ENCODE peak calls at places on chromosomes 4 and X, in four cellular contexts. One of them, this sample, is unnamed.

GRCh38 chr4:38656111-38656510 is 7.9 kb upstream of the KLF3 start:
- DNase-seq in sigmoid colon: no peak
- DNase-seq in fibroblast of lung: no peak
- DNase-seq in GM12864: no peak
- DNase-seq in this sample: no peak

GRCh38 chr4:51842167-51842553 is 793 bp upstream of the DCUN1D4 start:
- DNase-seq in GM12864: no peak
- DNase-seq in sigmoid colon: peak
- DNase-seq in fibroblast of lung: peak
- DNase-seq in this sample: no peak

GRCh38 chr4:10584042-10584441 is 100.5 kb downstream of the CLNK start:
- DNase-seq in fibroblast of lung: peak
- DNase-seq in GM12864: peak
- DNase-seq in sigmoid colon: no peak
- DNase-seq in this sample: no peak

GRCh38 chr4:104752337-104752736 is 257.6 kb upstream of the CXXC4 start:
- DNase-seq in fibroblast of lung: peak
- DNase-seq in sigmoid colon: no peak
- DNase-seq in GM12864: peak
- DNase-seq in this sample: no peak

GRCh38 chr4:6308890-6309643 is 39.4 kb downstream of the WFS1 start:
- DNase-seq in GM12864: no peak
- DNase-seq in fibroblast of lung: no peak
- DNase-seq in sigmoid colon: no peak
- DNase-seq in this sample: peak

GRCh38 chr4:72857787-72858186 is 211.7 kb downstream of the COX18 start:
- DNase-seq in fibroblast of lung: no peak
- DNase-seq in GM12864: no peak
- DNase-seq in sigmoid colon: no peak
- DNase-seq in this sample: no peak

GRCh38 chr4:48137766-48138349 is 3.8 kb upstream of the TXK start:
- DNase-seq in sigmoid colon: no peak
- DNase-seq in GM12864: no peak
- DNase-seq in fibroblast of lung: no peak
- DNase-seq in this sample: no peak

GRCh38 chr4:123064390-123064789 is 142.0 kb upstream of the NUDT6 start:
- DNase-seq in GM12864: no peak
- DNase-seq in sigmoid colon: no peak
- DNase-seq in fibroblast of lung: no peak
- DNase-seq in this sample: no peak

DNA sequence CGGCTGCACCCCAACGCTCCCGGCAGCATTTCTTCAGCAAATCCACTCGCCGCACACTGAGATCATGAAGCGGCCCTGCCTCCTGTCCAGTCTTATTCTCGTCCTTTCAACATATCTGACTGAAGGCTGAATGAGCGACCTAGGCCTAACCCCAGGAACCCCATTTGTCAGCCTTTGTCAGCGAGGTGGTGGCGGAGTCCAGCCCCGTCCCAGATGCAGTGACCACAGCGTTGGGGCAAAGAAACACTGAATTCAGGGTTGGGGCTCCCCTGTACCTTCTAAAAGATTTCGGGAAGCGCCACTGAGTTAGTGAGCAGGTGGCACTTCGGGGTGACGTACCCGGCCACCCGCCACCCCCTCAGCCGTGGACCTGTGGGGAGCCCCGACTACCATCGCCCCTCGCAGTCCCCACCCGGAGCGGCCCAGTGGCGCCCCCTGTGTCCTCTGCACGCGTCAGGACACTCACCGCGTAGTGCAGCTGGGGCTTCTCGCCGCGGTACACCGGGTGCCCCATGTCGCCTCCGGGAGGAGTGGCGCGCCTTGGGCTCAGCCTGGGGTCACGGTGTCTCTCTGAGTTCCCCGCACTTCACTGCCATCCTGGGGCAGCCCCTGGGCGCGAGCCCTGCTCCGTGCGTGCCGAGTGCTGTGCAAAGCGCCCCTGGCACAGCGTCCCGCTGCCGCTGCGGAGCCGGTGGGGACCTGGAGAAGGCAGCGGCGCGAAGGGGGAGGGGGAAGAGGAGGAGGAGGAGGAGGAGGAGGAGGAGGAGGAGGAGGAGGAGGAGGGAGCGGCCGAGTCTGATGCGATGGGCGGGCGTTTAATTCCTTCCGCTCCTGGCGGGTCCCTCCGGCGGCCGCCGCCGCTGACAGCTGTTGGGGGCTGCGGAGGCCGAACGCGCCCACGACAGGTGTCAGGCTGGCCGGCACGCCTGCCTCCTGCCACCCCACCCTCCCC is 134.1 kb downstream of the AMELX start:
- DNase-seq in fibroblast of lung: peak
- DNase-seq in sigmoid colon: peak
- DNase-seq in GM12864: no peak
- DNase-seq in this sample: peak
- TF ChIP-seq CTCF in fibroblast of lung: peak
- TF ChIP-seq CTCF in sigmoid colon: peak
- TF ChIP-seq CTCF in GM12864: no peak
- TF ChIP-seq CTCF in this sample: no peak

DNA sequence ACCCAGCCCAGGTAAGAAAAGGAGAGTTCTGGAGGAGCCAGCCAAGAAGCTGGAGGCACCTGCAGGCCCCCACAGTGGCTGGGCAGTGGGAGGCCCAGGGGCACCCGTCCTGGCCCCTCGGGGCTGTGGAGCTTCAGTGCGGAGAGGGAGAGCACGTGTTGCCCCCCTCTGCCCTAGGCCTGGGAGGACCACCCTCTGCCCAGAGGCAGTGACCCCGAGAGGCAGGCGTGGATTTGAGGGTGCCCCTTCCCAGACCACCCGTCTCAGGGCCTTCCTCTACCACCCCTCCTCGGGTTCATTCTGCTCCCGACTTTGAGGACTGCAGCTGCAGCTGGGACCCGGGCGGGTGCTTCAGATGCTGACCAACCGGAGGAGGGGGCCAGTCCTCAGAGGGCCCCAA is 12.1 kb upstream of the HGFAC start:
- DNase-seq in GM12864: no peak
- DNase-seq in fibroblast of lung: no peak
- DNase-seq in sigmoid colon: no peak
- DNase-seq in this sample: no peak
- TF ChIP-seq CTCF in GM12864: no peak
- TF ChIP-seq CTCF in fibroblast of lung: no peak
- TF ChIP-seq CTCF in sigmoid colon: no peak
- TF ChIP-seq CTCF in this sample: no peak

DNA sequence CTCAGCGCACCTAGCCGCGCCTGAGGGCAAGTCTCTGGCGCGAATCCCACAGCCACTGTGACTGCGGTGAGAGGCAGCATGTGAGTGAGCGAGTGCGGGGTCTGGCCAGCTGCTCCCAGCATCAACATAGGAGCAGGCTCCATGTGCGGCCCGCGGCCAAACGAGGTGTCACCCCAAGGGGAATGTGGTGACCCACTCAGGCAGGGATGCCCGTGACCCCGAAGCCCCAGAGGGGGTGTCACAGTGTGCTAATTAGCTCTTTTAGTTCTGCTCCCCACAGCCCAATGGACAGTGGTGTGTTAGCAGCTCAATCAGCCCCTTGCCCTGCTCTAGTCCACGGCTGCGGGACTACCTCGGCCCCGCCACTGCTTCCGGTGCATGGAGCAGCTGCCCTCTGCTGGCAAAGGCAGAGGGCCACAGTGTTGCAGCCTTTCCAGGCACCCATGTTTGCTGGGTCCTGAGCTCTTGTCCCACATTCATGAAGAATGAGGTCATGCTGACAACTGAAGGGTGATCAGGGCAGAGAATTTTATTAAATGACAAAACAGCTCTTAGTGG is 61.4 kb downstream of the AGA start:
- DNase-seq in sigmoid colon: no peak
- DNase-seq in GM12864: no peak
- DNase-seq in fibroblast of lung: no peak
- DNase-seq in this sample: no peak
- TF ChIP-seq CTCF in sigmoid colon: no peak
- TF ChIP-seq CTCF in GM12864: peak
- TF ChIP-seq CTCF in fibroblast of lung: no peak
- TF ChIP-seq CTCF in this sample: no peak

DNA sequence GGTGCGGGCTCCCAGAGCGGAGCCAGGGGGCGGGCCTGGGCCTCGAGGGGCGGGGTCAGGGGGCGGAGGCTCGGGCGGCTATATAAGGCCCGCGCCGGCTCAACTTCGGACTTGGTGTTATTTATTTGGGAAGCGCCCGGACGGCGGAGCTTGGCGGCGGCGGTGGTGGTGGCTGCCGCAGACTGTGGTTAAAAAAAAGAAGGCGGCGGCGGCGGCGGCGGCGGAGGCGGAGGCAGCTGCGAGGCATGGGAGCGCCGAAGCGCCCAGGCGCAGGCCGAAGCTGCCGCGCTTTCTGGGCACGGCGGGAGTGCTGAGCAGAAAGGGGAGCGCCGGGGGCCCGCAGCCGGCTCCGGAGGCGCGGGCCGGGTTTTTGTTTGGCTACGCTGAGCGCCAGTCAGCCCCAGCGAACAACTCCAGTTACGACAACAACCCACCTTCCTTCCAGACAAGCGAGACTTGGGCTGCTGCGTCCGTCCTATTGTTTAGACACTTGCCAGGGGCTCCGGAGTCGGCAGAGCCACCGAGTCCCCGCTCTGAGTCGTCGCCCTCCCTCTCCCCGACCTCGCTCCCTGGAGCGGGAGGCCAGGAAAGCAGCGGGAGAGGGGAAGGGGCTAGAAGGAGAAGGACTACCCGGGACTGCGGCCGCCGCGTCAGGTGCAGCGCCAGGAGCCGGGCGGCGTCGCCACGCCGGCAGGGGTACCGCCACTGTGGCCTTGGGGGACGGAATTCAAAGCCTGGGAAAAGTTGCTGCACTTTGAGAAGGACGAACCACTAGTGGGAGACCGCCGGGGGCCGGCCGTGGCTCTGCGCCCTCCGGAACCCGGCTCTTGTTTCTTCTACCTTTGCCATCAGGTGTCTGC is at the start of gene SLIT2:
- DNase-seq in fibroblast of lung: peak
- DNase-seq in GM12864: no peak
- DNase-seq in sigmoid colon: peak
- DNase-seq in this sample: peak
- TF ChIP-seq CTCF in fibroblast of lung: no peak
- TF ChIP-seq CTCF in GM12864: no peak
- TF ChIP-seq CTCF in sigmoid colon: no peak
- TF ChIP-seq CTCF in this sample: peak

DNA sequence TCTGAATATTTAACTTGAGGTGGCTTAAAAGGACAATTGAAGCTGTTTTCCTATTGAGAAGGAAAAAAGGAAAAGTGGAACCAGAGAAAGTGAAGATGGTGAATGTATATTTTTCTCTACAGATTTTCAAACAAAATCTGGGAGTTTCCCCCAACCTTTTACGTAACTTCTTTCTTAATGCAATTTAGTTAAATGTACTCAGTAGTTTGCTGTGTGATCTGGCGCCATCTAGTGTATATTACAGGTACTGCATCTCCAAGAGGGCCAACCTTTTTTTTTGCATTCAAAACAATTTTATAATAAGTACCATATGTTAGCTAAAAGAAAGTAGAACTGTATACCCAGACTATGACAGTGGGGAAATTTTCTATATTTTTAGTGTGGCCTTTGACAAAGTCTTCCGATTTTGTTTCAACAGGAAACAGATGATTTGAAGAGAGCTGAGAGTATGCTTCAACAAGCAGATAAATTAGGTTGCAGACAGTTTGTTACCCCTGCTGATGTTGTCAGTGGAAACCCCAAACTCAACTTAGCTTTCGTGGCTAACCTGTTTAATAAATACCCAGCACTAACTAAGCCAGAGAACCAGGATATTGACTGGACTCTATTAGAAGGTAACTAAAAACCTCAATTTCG is 82.0 kb downstream of the PLS3 start:
- DNase-seq in fibroblast of lung: peak
- DNase-seq in GM12864: peak
- DNase-seq in sigmoid colon: peak
- DNase-seq in this sample: peak
- TF ChIP-seq CTCF in fibroblast of lung: peak
- TF ChIP-seq CTCF in GM12864: peak
- TF ChIP-seq CTCF in sigmoid colon: peak
- TF ChIP-seq CTCF in this sample: peak

GRCh38 chr4:13535708-13536361 is 8.5 kb downstream of the NKX3-2 start:
- DNase-seq in fibroblast of lung: no peak
- DNase-seq in GM12864: no peak
- DNase-seq in sigmoid colon: peak
- DNase-seq in this sample: peak
- TF ChIP-seq CTCF in fibroblast of lung: no peak
- TF ChIP-seq CTCF in GM12864: no peak
- TF ChIP-seq CTCF in sigmoid colon: no peak
- TF ChIP-seq CTCF in this sample: no peak

DNA sequence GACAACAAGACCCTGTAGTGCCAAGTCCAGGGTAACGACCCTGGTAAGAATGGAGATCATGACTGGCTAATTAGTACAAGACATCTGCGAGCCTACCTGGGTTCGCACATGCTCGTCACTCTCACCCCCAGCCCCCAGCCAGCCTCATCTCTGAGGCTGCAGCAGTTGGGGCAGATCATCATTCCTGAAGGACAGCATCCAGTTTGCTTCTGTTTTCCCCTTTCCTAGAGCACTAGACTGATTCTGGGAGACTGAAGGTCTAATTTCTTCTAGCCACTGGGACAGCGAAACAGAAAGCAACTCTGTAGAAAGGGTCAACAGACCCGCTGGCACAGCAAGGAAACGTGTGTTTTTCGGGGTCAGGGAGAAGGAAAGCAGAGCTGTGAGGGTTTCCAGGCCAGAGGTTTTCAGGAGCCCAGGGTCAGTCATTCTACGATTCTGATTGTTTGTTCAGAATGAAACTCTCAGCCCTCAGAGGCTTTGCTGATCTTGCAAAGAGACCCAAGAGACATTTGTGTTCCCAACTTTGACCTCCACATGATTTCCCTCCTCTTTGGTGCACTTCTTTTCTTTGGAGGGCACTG is 343.1 kb upstream of the NOCT start:
- DNase-seq in GM12864: peak
- DNase-seq in fibroblast of lung: no peak
- DNase-seq in sigmoid colon: no peak
- DNase-seq in this sample: no peak
- TF ChIP-seq CTCF in GM12864: no peak
- TF ChIP-seq CTCF in fibroblast of lung: no peak
- TF ChIP-seq CTCF in sigmoid colon: no peak
- TF ChIP-seq CTCF in this sample: no peak

GRCh38 chr4:21514022-21514421 is 434.6 kb downstream of the KCNIP4 start:
- DNase-seq in sigmoid colon: no peak
- DNase-seq in fibroblast of lung: no peak
- DNase-seq in GM12864: no peak
- DNase-seq in this sample: no peak

GRCh38 chr4:21507439-21507838 is 441.1 kb downstream of the KCNIP4 start:
- DNase-seq in GM12864: no peak
- DNase-seq in sigmoid colon: no peak
- DNase-seq in fibroblast of lung: peak
- DNase-seq in this sample: no peak

GRCh38 chr4:21517460-21517859 is 431.1 kb downstream of the KCNIP4 start:
- DNase-seq in fibroblast of lung: no peak
- DNase-seq in sigmoid colon: no peak
- DNase-seq in GM12864: no peak
- DNase-seq in this sample: no peak

DNA sequence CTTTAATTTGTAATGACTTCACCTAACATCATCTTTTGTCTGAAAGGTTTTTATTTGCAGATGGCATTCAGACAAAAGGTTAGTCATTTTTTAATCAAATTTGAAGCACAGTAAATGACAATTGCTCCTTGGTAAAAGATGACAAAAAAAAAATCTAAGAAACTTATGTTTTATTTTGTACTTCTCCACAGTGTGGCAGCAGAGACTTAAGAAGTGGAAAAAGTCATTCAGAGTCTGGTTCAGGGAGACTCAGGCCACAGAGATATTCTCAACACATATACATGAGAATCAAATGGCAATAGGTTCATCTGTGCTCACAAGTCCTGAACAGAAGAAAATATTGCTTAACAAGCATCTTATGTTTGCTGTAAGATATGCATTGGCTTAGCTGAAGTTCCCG is 436.2 kb downstream of the KCNIP4 start:
- DNase-seq in fibroblast of lung: peak
- DNase-seq in GM12864: no peak
- DNase-seq in sigmoid colon: no peak
- DNase-seq in this sample: peak
- TF ChIP-seq CTCF in fibroblast of lung: peak
- TF ChIP-seq CTCF in GM12864: no peak
- TF ChIP-seq CTCF in sigmoid colon: peak
- TF ChIP-seq CTCF in this sample: peak

This sample was measured in endothelial cell.